ENCODE peak calls at places on chromosomes 1 and 21, in six cellular contexts. One of them, this sample, is unnamed.

GRCh38 chr1:4702927-4703326 is 48.5 kb downstream of the AJAP1 start:
- DNase-seq in BJ: peak; percentile 76
- DNase-seq in activated CD8-positive, alpha-beta memory T cell treated with anti-CD3 and anti-CD28 coated beads for 1 hour: no peak
- DNase-seq in ACHN: no peak
- DNase-seq in putamen: no peak
- DNase-seq in anterior cingulate cortex: no peak
- DNase-seq in this sample: no peak

GRCh38 chr1:213989071-213989739 is 1.4 kb downstream of the PROX1 start:
- DNase-seq in BJ: no peak
- DNase-seq in activated CD8-positive, alpha-beta memory T cell treated with anti-CD3 and anti-CD28 coated beads for 1 hour: no peak
- DNase-seq in ACHN: no peak
- DNase-seq in putamen: no peak
- DNase-seq in anterior cingulate cortex: no peak
- DNase-seq in this sample: no peak

GRCh38 chr1:93619507-93620168 is 62.0 kb downstream of the BCAR3 start:
- DNase-seq in BJ: no peak
- DNase-seq in activated CD8-positive, alpha-beta memory T cell treated with anti-CD3 and anti-CD28 coated beads for 1 hour: no peak
- DNase-seq in ACHN: peak; percentile 22
- DNase-seq in putamen: no peak
- DNase-seq in anterior cingulate cortex: no peak
- DNase-seq in this sample: no peak

GRCh38 chr21:31198575-31198974 is 145.5 kb downstream of the TIAM1 start:
- DNase-seq in BJ: no peak
- DNase-seq in activated CD8-positive, alpha-beta memory T cell treated with anti-CD3 and anti-CD28 coated beads for 1 hour: no peak
- DNase-seq in ACHN: peak; percentile 63
- DNase-seq in putamen: peak; percentile 58
- DNase-seq in anterior cingulate cortex: no peak
- DNase-seq in this sample: no peak

GRCh38 chr1:37362569-37362968 is 111.8 kb upstream of the ZC3H12A start:
- DNase-seq in BJ: no peak
- DNase-seq in activated CD8-positive, alpha-beta memory T cell treated with anti-CD3 and anti-CD28 coated beads for 1 hour: no peak
- DNase-seq in ACHN: no peak
- DNase-seq in putamen: no peak
- DNase-seq in anterior cingulate cortex: no peak
- DNase-seq in this sample: no peak

GRCh38 chr1:225754940-225755635 is 22.5 kb upstream of the SRP9 start:
- DNase-seq in BJ: peak; percentile 78
- DNase-seq in activated CD8-positive, alpha-beta memory T cell treated with anti-CD3 and anti-CD28 coated beads for 1 hour: no peak
- DNase-seq in ACHN: peak; percentile 44
- DNase-seq in putamen: no peak
- DNase-seq in anterior cingulate cortex: no peak
- DNase-seq in this sample: no peak

GRCh38 chr1:218671573-218671972 is 326.4 kb downstream of the TGFB2 start:
- DNase-seq in BJ: no peak
- DNase-seq in activated CD8-positive, alpha-beta memory T cell treated with anti-CD3 and anti-CD28 coated beads for 1 hour: no peak
- DNase-seq in ACHN: no peak
- DNase-seq in putamen: no peak
- DNase-seq in anterior cingulate cortex: no peak
- DNase-seq in this sample: no peak

GRCh38 chr1:59549903-59550302 is 253.0 kb downstream of the FGGY start:
- DNase-seq in BJ: peak; percentile 40
- DNase-seq in activated CD8-positive, alpha-beta memory T cell treated with anti-CD3 and anti-CD28 coated beads for 1 hour: no peak
- DNase-seq in ACHN: no peak
- DNase-seq in putamen: no peak
- DNase-seq in anterior cingulate cortex: no peak
- DNase-seq in this sample: no peak

GRCh38 chr1:57131701-57132394 is 166.0 kb upstream of the C8B start:
- DNase-seq in BJ: no peak
- DNase-seq in activated CD8-positive, alpha-beta memory T cell treated with anti-CD3 and anti-CD28 coated beads for 1 hour: no peak
- DNase-seq in ACHN: no peak
- DNase-seq in putamen: no peak
- DNase-seq in anterior cingulate cortex: no peak
- DNase-seq in this sample: no peak

GRCh38 chr1:214833357-214833756 is 230.4 kb downstream of the CENPF start:
- DNase-seq in BJ: peak; percentile 74
- DNase-seq in activated CD8-positive, alpha-beta memory T cell treated with anti-CD3 and anti-CD28 coated beads for 1 hour: no peak
- DNase-seq in ACHN: no peak
- DNase-seq in putamen: no peak
- DNase-seq in anterior cingulate cortex: no peak
- DNase-seq in this sample: no peak

GRCh38 chr1:235613617-235614016 is 36.0 kb downstream of the GNG4 start:
- DNase-seq in BJ: no peak
- DNase-seq in activated CD8-positive, alpha-beta memory T cell treated with anti-CD3 and anti-CD28 coated beads for 1 hour: no peak
- DNase-seq in ACHN: no peak
- DNase-seq in putamen: no peak
- DNase-seq in anterior cingulate cortex: no peak
- DNase-seq in this sample: no peak

GRCh38 chr1:2314803-2315710 is 76.3 kb downstream of the MORN1 start:
- DNase-seq in BJ: no peak
- DNase-seq in activated CD8-positive, alpha-beta memory T cell treated with anti-CD3 and anti-CD28 coated beads for 1 hour: peak; percentile 61
- DNase-seq in ACHN: peak; percentile 68
- DNase-seq in putamen: no peak
- DNase-seq in anterior cingulate cortex: no peak
- DNase-seq in this sample: no peak

GRCh38 chr1:55472115-55472514 is 257.0 kb upstream of the USP24 start:
- DNase-seq in BJ: no peak
- DNase-seq in activated CD8-positive, alpha-beta memory T cell treated with anti-CD3 and anti-CD28 coated beads for 1 hour: no peak
- DNase-seq in ACHN: no peak
- DNase-seq in putamen: no peak
- DNase-seq in anterior cingulate cortex: no peak
- DNase-seq in this sample: no peak

GRCh38 chr1:197989058-197989457 is 71.9 kb downstream of the LHX9 start:
- DNase-seq in BJ: no peak
- DNase-seq in activated CD8-positive, alpha-beta memory T cell treated with anti-CD3 and anti-CD28 coated beads for 1 hour: no peak
- DNase-seq in ACHN: no peak
- DNase-seq in putamen: no peak
- DNase-seq in anterior cingulate cortex: no peak
- DNase-seq in this sample: no peak

This sample was measured in esophagus squamous epithelium.